ENCODE peak calls at places on chromosome 21, in ten cellular contexts. One of them, this sample, is unnamed.

GRCh38 chr21:29232601-29233541 is 65.9 kb upstream of the BACH1 start:
- DNase-seq in PC-9: peak; percentile 57
- DNase-seq in breast epithelium: no peak
- DNase-seq in GM12864: no peak
- DNase-seq in fibroblast of lung: no peak
- DNase-seq in epithelial cell of proximal tubule: peak; percentile 56
- DNase-seq in A549: no peak
- DNase-seq in RWPE2: no peak
- DNase-seq in colonic mucosa: no peak
- DNase-seq in HFF-Myc: no peak
- DNase-seq in this sample: peak; percentile 89

GRCh38 chr21:32611471-32611997 is 643 bp downstream of the CFAP298 start:
- DNase-seq in PC-9: no peak
- DNase-seq in breast epithelium: no peak
- DNase-seq in GM12864: no peak
- DNase-seq in fibroblast of lung: no peak
- DNase-seq in epithelial cell of proximal tubule: no peak
- DNase-seq in A549: no peak
- DNase-seq in RWPE2: no peak
- DNase-seq in colonic mucosa: peak; percentile 48
- DNase-seq in HFF-Myc: no peak
- DNase-seq in this sample: peak; percentile 38

GRCh38 chr21:43712268-43712942 is 6.5 kb upstream of the PDXK start:
- DNase-seq in PC-9: peak; percentile 94
- DNase-seq in breast epithelium: peak; percentile 81
- DNase-seq in GM12864: no peak
- DNase-seq in fibroblast of lung: no peak
- DNase-seq in epithelial cell of proximal tubule: peak; percentile 92
- DNase-seq in A549: peak; percentile 98
- DNase-seq in RWPE2: peak; percentile 88
- DNase-seq in colonic mucosa: peak; percentile 90
- DNase-seq in HFF-Myc: no peak
- DNase-seq in this sample: peak; percentile 37

GRCh38 chr21:17854771-17855170 is 35.6 kb upstream of the C21orf91 start:
- DNase-seq in PC-9: peak; percentile 35
- DNase-seq in breast epithelium: no peak
- DNase-seq in GM12864: no peak
- DNase-seq in fibroblast of lung: no peak
- DNase-seq in epithelial cell of proximal tubule: no peak
- DNase-seq in A549: no peak
- DNase-seq in RWPE2: no peak
- DNase-seq in colonic mucosa: no peak
- DNase-seq in HFF-Myc: no peak
- DNase-seq in this sample: no peak

GRCh38 chr21:25772680-25773079 is 37.9 kb downstream of the GABPA start:
- DNase-seq in PC-9: no peak
- DNase-seq in breast epithelium: no peak
- DNase-seq in GM12864: no peak
- DNase-seq in fibroblast of lung: no peak
- DNase-seq in epithelial cell of proximal tubule: no peak
- DNase-seq in A549: no peak
- DNase-seq in RWPE2: no peak
- DNase-seq in colonic mucosa: no peak
- DNase-seq in HFF-Myc: no peak
- DNase-seq in this sample: no peak

GRCh38 chr21:34126691-34127090 is 53.3 kb downstream of the MRPS6 start:
- DNase-seq in PC-9: no peak
- DNase-seq in breast epithelium: no peak
- DNase-seq in GM12864: no peak
- DNase-seq in fibroblast of lung: peak; percentile 32
- DNase-seq in epithelial cell of proximal tubule: no peak
- DNase-seq in A549: no peak
- DNase-seq in RWPE2: no peak
- DNase-seq in colonic mucosa: no peak
- DNase-seq in HFF-Myc: no peak
- DNase-seq in this sample: peak; percentile 37

GRCh38 chr21:28639742-28640141 is 352.9 kb downstream of the LTN1 start:
- DNase-seq in PC-9: no peak
- DNase-seq in breast epithelium: no peak
- DNase-seq in GM12864: no peak
- DNase-seq in fibroblast of lung: peak; percentile 28
- DNase-seq in epithelial cell of proximal tubule: no peak
- DNase-seq in A549: no peak
- DNase-seq in RWPE2: no peak
- DNase-seq in colonic mucosa: no peak
- DNase-seq in HFF-Myc: no peak
- DNase-seq in this sample: no peak

GRCh38 chr21:26394341-26394740 is 178.7 kb downstream of the CYYR1 start:
- DNase-seq in PC-9: no peak
- DNase-seq in breast epithelium: no peak
- DNase-seq in GM12864: no peak
- DNase-seq in fibroblast of lung: no peak
- DNase-seq in epithelial cell of proximal tubule: no peak
- DNase-seq in A549: no peak
- DNase-seq in RWPE2: no peak
- DNase-seq in colonic mucosa: no peak
- DNase-seq in HFF-Myc: no peak
- DNase-seq in this sample: no peak

GRCh38 chr21:42049578-42050430 is 21.3 kb upstream of the UMODL1 start:
- DNase-seq in PC-9: no peak
- DNase-seq in breast epithelium: no peak
- DNase-seq in GM12864: no peak
- DNase-seq in fibroblast of lung: no peak
- DNase-seq in epithelial cell of proximal tubule: no peak
- DNase-seq in A549: no peak
- DNase-seq in RWPE2: no peak
- DNase-seq in colonic mucosa: no peak
- DNase-seq in HFF-Myc: no peak
- DNase-seq in this sample: no peak

GRCh38 chr21:42048870-42049577 is 22.1 kb upstream of the UMODL1 start:
- DNase-seq in PC-9: no peak
- DNase-seq in breast epithelium: no peak
- DNase-seq in GM12864: no peak
- DNase-seq in fibroblast of lung: no peak
- DNase-seq in epithelial cell of proximal tubule: no peak
- DNase-seq in A549: no peak
- DNase-seq in RWPE2: no peak
- DNase-seq in colonic mucosa: no peak
- DNase-seq in HFF-Myc: no peak
- DNase-seq in this sample: peak; percentile 23

GRCh38 chr21:42051788-42052187 is 19.3 kb upstream of the UMODL1 start:
- DNase-seq in PC-9: no peak
- DNase-seq in breast epithelium: no peak
- DNase-seq in GM12864: no peak
- DNase-seq in fibroblast of lung: no peak
- DNase-seq in epithelial cell of proximal tubule: no peak
- DNase-seq in A549: no peak
- DNase-seq in RWPE2: no peak
- DNase-seq in colonic mucosa: no peak
- DNase-seq in HFF-Myc: no peak
- DNase-seq in this sample: peak; percentile 5

GRCh38 chr21:42044871-42045495 is 26.1 kb upstream of the UMODL1 start:
- DNase-seq in PC-9: no peak
- DNase-seq in breast epithelium: no peak
- DNase-seq in GM12864: no peak
- DNase-seq in fibroblast of lung: no peak
- DNase-seq in epithelial cell of proximal tubule: no peak
- DNase-seq in A549: no peak
- DNase-seq in RWPE2: no peak
- DNase-seq in colonic mucosa: no peak
- DNase-seq in HFF-Myc: no peak
- DNase-seq in this sample: no peak

DNA sequence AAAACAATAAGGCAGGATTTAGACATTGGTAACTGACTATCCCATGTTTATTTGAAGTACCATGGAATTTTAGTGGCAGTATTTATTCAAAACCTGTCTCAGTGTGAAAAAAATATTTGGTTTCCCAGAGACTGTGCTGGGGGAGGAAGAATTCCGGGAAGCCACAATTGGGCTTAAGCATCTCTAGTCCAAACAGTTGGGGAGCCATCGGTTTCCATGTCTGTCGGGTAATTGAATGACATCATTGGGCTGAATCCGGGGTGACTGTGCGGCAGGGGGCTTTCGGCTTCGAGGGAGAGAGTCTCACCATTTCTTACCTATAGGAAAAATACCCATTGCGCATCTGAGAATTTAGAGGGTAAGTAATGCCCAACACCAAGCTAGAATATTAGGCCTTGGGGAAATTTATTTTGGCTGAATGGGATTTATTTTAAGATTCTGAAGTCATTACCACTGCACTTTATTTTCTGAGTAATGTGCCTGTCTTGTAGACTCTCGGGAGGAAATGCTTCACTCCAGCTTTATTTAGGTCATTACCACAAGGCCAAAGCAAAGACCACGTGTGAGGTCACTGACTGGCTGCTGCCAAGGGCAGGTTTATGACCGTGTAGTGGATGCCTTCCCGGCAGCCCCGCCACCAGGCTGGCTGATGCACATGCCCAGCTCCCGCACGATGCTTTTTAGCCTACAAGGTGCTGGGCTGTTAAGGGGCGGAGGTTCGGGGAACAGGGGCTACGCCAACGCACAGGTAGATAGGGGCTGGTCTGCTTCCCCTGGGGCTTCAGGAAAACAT is 23.1 kb upstream of the UMODL1 start:
- DNase-seq in PC-9: no peak
- DNase-seq in breast epithelium: no peak
- DNase-seq in GM12864: no peak
- DNase-seq in fibroblast of lung: peak; percentile 97
- DNase-seq in epithelial cell of proximal tubule: peak; percentile 50
- DNase-seq in A549: no peak
- DNase-seq in RWPE2: no peak
- DNase-seq in colonic mucosa: no peak
- DNase-seq in HFF-Myc: peak; percentile 79
- DNase-seq in this sample: peak; percentile 90
- TF ChIP-seq CTCF in PC-9: no peak
- TF ChIP-seq CTCF in breast epithelium: no peak
- TF ChIP-seq CTCF in GM12864: no peak
- TF ChIP-seq CTCF in fibroblast of lung: no peak
- TF ChIP-seq CTCF in epithelial cell of proximal tubule: no peak
- TF ChIP-seq CTCF in A549: no peak
- TF ChIP-seq CTCF in RWPE2: no peak
- TF ChIP-seq CTCF in colonic mucosa: no peak
- TF ChIP-seq CTCF in HFF-Myc: no peak
- TF ChIP-seq CTCF in this sample: no peak

DNA sequence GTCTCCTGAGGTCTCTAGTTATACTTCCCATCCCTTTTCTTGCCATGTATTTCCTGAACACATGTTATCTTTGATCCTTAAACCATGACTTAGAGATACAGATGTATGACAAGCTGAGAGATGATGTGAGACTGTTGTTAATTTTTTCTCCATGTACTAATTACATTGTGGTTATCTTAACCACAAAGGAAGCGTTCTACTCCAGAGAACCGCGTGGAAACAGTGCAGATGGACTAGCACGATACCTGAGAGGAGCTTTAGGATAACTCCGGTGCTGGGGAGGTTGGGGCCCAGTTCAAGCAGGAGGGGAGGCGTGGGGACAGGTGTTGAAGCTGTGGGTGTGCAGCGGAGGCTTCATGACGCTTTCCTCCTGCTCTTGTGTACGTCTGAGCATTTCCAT is 17.5 kb downstream of the PDE9A start:
- DNase-seq in PC-9: no peak
- DNase-seq in breast epithelium: no peak
- DNase-seq in GM12864: no peak
- DNase-seq in fibroblast of lung: no peak
- DNase-seq in epithelial cell of proximal tubule: no peak
- DNase-seq in A549: no peak
- DNase-seq in RWPE2: no peak
- DNase-seq in colonic mucosa: no peak
- DNase-seq in HFF-Myc: no peak
- DNase-seq in this sample: peak; percentile 45
- H3K4me3 ChIP-seq in PC-9: no peak overlapping the region
- H3K4me3 ChIP-seq in breast epithelium: no peak overlapping the region
- H3K4me3 ChIP-seq in GM12864: no peak overlapping the region
- H3K4me3 ChIP-seq in fibroblast of lung: no peak overlapping the region
- H3K4me3 ChIP-seq in epithelial cell of proximal tubule: no peak overlapping the region
- H3K4me3 ChIP-seq in A549: no peak overlapping the region
- H3K4me3 ChIP-seq in RWPE2: no peak overlapping the region
- H3K4me3 ChIP-seq in colonic mucosa: no peak overlapping the region
- H3K4me3 ChIP-seq in HFF-Myc: no peak overlapping the region
- H3K4me3 ChIP-seq in this sample: no peak overlapping the region

GRCh38 chr21:36325373-36326010 is 5.5 kb downstream of the MORC3 start:
- DNase-seq in PC-9: no peak
- DNase-seq in breast epithelium: no peak
- DNase-seq in GM12864: no peak
- DNase-seq in fibroblast of lung: no peak
- DNase-seq in epithelial cell of proximal tubule: peak; percentile 60
- DNase-seq in A549: no peak
- DNase-seq in RWPE2: no peak
- DNase-seq in colonic mucosa: no peak
- DNase-seq in HFF-Myc: no peak
- DNase-seq in this sample: no peak

GRCh38 chr21:36330904-36331303 is 10.9 kb downstream of the MORC3 start:
- DNase-seq in PC-9: peak; percentile 40
- DNase-seq in breast epithelium: no peak
- DNase-seq in GM12864: no peak
- DNase-seq in fibroblast of lung: peak; percentile 69
- DNase-seq in epithelial cell of proximal tubule: no peak
- DNase-seq in A549: peak; percentile 53
- DNase-seq in RWPE2: no peak
- DNase-seq in colonic mucosa: peak; percentile 52
- DNase-seq in HFF-Myc: no peak
- DNase-seq in this sample: peak; percentile 69
- TF ChIP-seq CTCF in PC-9: peak; percentile 72
- TF ChIP-seq CTCF in breast epithelium: peak; percentile 10
- TF ChIP-seq CTCF in GM12864: peak; percentile 82
- TF ChIP-seq CTCF in fibroblast of lung: peak; percentile 60
- TF ChIP-seq CTCF in epithelial cell of proximal tubule: peak; percentile 74
- TF ChIP-seq CTCF in A549: peak; percentile 46
- TF ChIP-seq CTCF in RWPE2: peak; percentile 78
- TF ChIP-seq CTCF in colonic mucosa: peak; percentile 55
- TF ChIP-seq CTCF in HFF-Myc: peak; percentile 64
- TF ChIP-seq CTCF in this sample: peak; percentile 78

DNA sequence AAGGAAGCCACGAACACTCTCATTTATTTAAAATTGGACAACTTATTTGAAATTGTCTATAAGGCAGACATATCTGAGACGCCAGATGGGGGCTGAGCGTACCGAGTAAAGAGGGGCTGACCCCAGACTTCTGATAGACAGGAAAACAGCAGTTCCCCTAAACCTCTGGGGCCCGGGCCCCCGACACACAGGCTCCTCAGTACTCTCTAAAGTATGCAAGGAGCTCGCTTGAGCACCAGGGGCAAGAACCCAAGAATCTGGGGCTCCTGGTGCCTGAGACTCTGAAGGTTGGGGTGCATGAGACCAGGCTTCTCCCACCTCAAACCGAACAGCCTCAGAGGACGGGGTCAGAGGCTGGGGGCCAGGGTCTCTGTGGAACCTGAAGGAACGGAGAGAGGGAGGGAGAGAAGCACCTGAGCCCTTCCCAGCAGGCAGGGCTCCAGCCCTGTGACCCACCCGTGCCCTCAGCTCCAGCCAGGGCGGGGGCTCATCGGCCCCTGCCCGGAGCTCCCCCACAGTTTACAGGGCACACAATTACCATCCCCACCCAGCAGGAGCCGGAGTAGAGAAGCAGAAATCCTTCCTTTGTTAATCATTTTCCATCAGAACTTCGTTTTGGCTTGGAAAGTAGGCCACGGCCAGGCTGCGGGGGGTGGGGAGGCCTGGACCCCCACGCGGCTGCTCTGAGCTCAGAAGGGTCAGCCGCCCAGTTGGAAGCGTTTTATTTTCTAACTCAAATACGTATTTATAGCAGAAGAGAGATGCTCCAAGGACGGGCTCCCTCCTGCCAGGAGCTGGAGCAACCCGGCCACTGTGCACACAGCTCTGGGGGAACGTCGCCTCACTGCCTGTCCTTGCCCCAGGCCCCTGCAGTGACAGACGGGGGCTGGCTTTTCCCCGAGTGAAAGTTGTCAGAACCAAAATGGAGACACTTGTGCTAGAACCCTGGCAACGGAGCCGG is 42.9 kb upstream of the ADARB1 start:
- DNase-seq in PC-9: no peak
- DNase-seq in breast epithelium: no peak
- DNase-seq in GM12864: no peak
- DNase-seq in fibroblast of lung: no peak
- DNase-seq in epithelial cell of proximal tubule: no peak
- DNase-seq in A549: no peak
- DNase-seq in RWPE2: no peak
- DNase-seq in colonic mucosa: no peak
- DNase-seq in HFF-Myc: no peak
- DNase-seq in this sample: no peak
- H3K4me3 ChIP-seq in PC-9: no peak overlapping the region
- H3K4me3 ChIP-seq in breast epithelium: no peak overlapping the region
- H3K4me3 ChIP-seq in GM12864: no peak overlapping the region
- H3K4me3 ChIP-seq in fibroblast of lung: no peak overlapping the region
- H3K4me3 ChIP-seq in epithelial cell of proximal tubule: no peak overlapping the region
- H3K4me3 ChIP-seq in A549: no peak overlapping the region
- H3K4me3 ChIP-seq in RWPE2: no peak overlapping the region
- H3K4me3 ChIP-seq in colonic mucosa: no peak overlapping the region
- H3K4me3 ChIP-seq in HFF-Myc: no peak overlapping the region
- H3K4me3 ChIP-seq in this sample: no peak overlapping the region

This sample was measured in fibroblast of villous mesenchyme.